ENCODE peak calls at places on chromosomes 7 and 10, in six cellular contexts. S, Z, V, I, L and R are unnamed samples.

GRCh38 chr7:139453673-139454321 is 29.7 kb downstream of the KLRG2 start:
- ATAC-seq in S (peak; percentile 38), Z (peak; percentile 17), V (no peak), I (no peak), L (no peak), R (no peak)

GRCh38 chr7:132656846-132657776 is 80.8 kb upstream of the PLXNA4 start:
- ATAC-seq in S (no peak), Z (peak; percentile 86), V (no peak), I (peak; percentile 90), L (peak; percentile 68), R (no peak)

GRCh38 chr10:107340345-107340744 is 175.8 kb upstream of the SORCS1 start:
- ATAC-seq in S (peak; percentile 67), Z (no peak), V (no peak), I (no peak), L (no peak), R (peak; percentile 58)

GRCh38 chr7:134850048-134850447 is 70.6 kb downstream of the CALD1 start:
- ATAC-seq in S (no peak), Z (no peak), V (no peak), I (no peak), L (no peak), R (peak; percentile 44)

GRCh38 chr10:119656760-119657159 is 5.6 kb downstream of the BAG3 start:
- ATAC-seq in S (no peak), Z (no peak), V (no peak), I (no peak), L (no peak), R (no peak)

GRCh38 chr7:76131872-76132271 is 69.8 kb upstream of the SRRM3 start:
- ATAC-seq in S (no peak), Z (no peak), V (no peak), I (no peak), L (no peak), R (no peak)

GRCh38 chr7:151893405-151893923 is 16.5 kb upstream of the PRKAG2 start:
- ATAC-seq in S (no peak), Z (no peak), V (no peak), I (no peak), L (no peak), R (no peak)

GRCh38 chr7:114502454-114503254 is 88.0 kb downstream of the FOXP2 start:
- ATAC-seq in S (peak; percentile 84), Z (no peak), V (no peak), I (no peak), L (no peak), R (no peak)

GRCh38 chr7:113292105-113292504 is 173.8 kb upstream of the SMIM30 start:
- ATAC-seq in S (peak; percentile 33), Z (no peak), V (no peak), I (no peak), L (no peak), R (no peak)

GRCh38 chr7:40015790-40016296 is 65.8 kb downstream of the CDK13 start:
- ATAC-seq in S (peak; percentile 72), Z (peak; percentile 67), V (no peak), I (no peak), L (peak; percentile 91), R (no peak)

GRCh38 chr10:67327626-67328535 is 368.1 kb downstream of the CTNNA3 start:
- ATAC-seq in S (peak; percentile 14), Z (no peak), V (no peak), I (no peak), L (no peak), R (no peak)

GRCh38 chr7:143492799-143493568 is 15.3 kb downstream of the TAS2R41 start:
- ATAC-seq in S (no peak), Z (no peak), V (no peak), I (no peak), L (no peak), R (no peak)

GRCh38 chr10:48542471-48543210 is 62.2 kb downstream of the ARHGAP22 start:
- ATAC-seq in S (no peak), Z (no peak), V (no peak), I (no peak), L (no peak), R (no peak)

GRCh38 chr10:1114355-1115261 is 58.4 kb downstream of the WDR37 start:
- ATAC-seq in S (no peak), Z (no peak), V (no peak), I (no peak), L (no peak), R (no peak)

GRCh38 chr10:33109384-33109783 is 151.4 kb upstream of the ITGB1 start:
- ATAC-seq in S (no peak), Z (no peak), V (no peak), I (no peak), L (no peak), R (no peak)

GRCh38 chr7:1741751-1742554 is 71.9 kb downstream of the ELFN1 start:
- ATAC-seq in S (no peak), Z (no peak), V (no peak), I (peak; percentile 85), L (no peak), R (peak; percentile 37)

GRCh38 chr10:69056536-69057260 is 31.2 kb upstream of the SRGN start:
- ATAC-seq in S (no peak), Z (no peak), V (no peak), I (no peak), L (peak; percentile 2), R (no peak)

GRCh38 chr7:65404020-65404419 is 30.4 kb downstream of the ZNF92 start:
- ATAC-seq in S (no peak), Z (peak; percentile 28), V (no peak), I (no peak), L (no peak), R (no peak)

GRCh38 chr10:17669185-17669872 is 25.4 kb downstream of the STAM start:
- ATAC-seq in S (no peak), Z (no peak), V (no peak), I (no peak), L (peak; percentile 76), R (no peak)

GRCh38 chr10:11285171-11285570 is 267.5 kb downstream of the CELF2 start:
- ATAC-seq in S (no peak), Z (peak; percentile 75), V (no peak), I (peak; percentile 67), L (no peak), R (no peak)

GRCh38 chr7:77461246-77461645 is 45.1 kb upstream of the GSAP start:
- ATAC-seq in S (no peak), Z (no peak), V (no peak), I (no peak), L (no peak), R (no peak)

GRCh38 chr7:76133839-76134238 is 67.9 kb upstream of the SRRM3 start:
- ATAC-seq in S (peak; percentile 27), Z (no peak), V (no peak), I (no peak), L (no peak), R (no peak)

GRCh38 chr10:15321431-15322321 is 49.4 kb downstream of the FAM171A1 start:
- ATAC-seq in S (no peak), Z (no peak), V (no peak), I (no peak), L (no peak), R (no peak)

GRCh38 chr10:60872451-60872850 is 71.5 kb downstream of the RHOBTB1 start:
- ATAC-seq in S (no peak), Z (no peak), V (peak; percentile 92), I (no peak), L (no peak), R (no peak)

DNA sequence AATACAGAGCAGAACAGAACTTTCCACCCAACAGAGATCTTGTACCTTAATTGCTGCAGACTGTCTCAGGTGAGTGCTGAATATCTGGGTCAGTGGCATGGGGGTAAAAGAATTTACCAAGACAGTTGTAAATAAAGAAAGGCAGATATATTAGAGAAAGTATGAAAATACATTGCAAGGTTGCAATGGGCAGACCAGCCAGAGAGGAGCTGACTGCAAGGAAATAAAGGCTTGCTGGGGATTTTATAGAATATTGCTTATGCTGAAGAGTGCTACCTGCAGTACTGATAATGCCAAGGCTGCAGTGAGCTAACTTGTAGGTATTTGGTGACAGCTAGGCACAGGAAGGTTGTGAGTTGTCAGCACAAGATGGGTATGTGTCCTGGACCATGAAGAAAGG is 171.0 kb upstream of the TRIM24 start:
- ATAC-seq in S (no peak), Z (no peak), V (no peak), I (no peak), L (no peak), R (no peak)
- TF ChIP-seq POLR2A in S (no peak), Z (no peak), V (no peak), I (no peak), L (no peak), R (no peak)

GRCh38 chr7:44639701-44640321 is 33.4 kb downstream of the OGDH start:
- ATAC-seq in S (peak; percentile 52), Z (peak; percentile 74), V (peak; percentile 43), I (peak; percentile 33), L (no peak), R (peak; percentile 57)
- TF ChIP-seq POLR2A in S (no peak), Z (no peak), V (no peak), I (peak; percentile 13), L (no peak), R (no peak)

DNA sequence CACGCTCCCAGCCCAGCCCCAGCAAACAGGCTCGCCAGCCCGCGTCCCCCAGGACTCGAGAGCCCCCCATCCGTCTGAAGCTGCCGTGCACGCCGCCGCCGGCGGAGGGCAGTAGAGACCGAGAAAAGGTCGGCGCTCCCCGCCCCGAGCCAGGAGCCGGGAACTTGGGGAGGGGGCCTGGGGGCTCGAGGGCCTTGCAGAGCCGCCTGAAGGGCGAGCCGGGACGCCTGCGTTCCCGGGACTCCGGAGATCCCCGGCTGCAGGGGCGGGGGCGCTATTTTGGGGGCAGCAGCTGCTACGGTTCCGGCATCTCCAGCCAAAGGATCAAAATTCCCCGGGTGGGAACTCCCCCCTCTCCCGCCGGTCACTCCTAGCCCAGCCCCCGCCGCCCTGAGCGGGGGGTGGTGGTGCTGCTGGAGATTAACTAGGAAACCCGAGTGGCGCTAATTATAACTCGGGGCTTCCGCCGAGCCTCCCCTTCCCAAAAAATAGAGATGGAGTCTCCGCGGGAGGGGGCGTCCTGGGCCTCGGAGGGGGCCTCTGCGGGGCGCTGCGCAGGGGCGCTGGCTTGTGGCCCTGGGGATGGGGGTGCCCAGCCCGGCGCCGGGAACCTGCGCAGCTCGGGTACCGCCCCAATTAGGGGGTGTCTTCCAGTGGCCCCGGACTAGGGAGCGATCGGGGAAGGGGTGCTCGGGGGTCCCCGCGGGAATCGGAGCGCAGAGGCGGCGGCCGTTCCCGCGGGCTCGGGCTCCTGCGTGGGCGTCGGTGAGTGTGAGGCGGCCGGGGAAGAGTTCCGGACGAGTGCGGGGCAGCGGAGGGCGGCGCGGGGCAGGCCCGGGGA is 608 bp downstream of the ACHE start:
- ATAC-seq in S (no peak), Z (peak; percentile 45), V (peak; percentile 37), I (peak; percentile 26), L (peak; percentile 34), R (no peak)
- TF ChIP-seq POLR2A in S (no peak), Z (no peak), V (peak; percentile 37), I (no peak), L (no peak), R (no peak)

DNA sequence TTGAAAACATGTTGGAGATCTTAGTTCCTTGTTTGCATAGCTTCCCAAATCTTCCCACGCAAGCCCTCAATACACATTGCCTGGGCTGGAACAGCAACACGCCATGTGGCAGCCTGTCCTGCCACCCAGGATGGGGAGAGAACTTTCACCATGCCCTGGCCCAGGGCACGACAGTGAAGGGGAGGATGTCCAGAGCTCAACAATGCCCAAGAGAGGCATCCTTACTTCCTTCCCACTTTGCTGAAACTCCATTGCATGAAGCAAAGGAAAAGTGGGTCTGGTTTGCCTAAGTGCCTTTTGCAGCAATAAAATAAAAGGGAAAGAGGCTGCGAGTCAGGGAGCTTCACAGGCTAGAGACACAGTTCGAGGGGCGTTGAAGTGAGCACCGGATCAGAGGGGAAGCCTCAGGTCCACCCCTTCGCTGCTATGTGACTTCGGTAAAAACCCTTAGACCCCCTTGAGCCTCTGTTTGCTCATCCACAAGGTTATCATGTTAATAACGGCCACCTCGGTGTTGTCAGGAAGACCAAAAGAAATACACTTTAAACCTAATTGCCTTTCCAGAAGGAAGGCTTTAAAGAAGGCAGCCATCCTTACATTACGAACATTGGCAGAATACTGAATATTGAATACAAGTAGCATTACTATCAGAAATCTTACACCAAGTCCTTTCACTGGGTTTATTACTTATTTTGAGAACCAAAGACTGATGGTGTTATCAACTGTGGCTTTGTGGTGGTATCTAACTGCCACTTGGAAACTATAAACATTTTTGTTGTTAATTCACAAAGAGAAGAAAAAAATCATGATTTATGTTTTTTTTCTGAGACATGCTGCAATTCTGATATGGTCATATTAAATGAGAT is 133.3 kb downstream of the ICA1 start:
- ATAC-seq in S (no peak), Z (no peak), V (no peak), I (no peak), L (peak; percentile 6), R (no peak)
- TF ChIP-seq POLR2A in S (no peak), Z (no peak), V (no peak), I (no peak), L (peak; percentile 30), R (no peak)